ENCODE peak calls at places on chromosomes 4 and X, in ten cellular contexts. E is cardiac muscle cell, T is uterus, P is WERI-Rb-1, R is thyroid gland, X is GM23248, F is endodermal cell, Z is right lobe of liver, V is aorta, H is body of pancreas. B is an unnamed sample. For H3K9me3, the result is how much of the 10 kb centered on the place peaks cover.

GRCh38 chr4:15718959-15719358 is 16.1 kb downstream of the BST1 start:
- DNase-seq in P (no peak), T (no peak), X (no peak), F (no peak), H (no peak), E (no peak), R (no peak), Z (peak), V (no peak), B (no peak)

GRCh38 chr4:168836482-168836881 is 173.6 kb downstream of the CBR4 start:
- DNase-seq in E (no peak), V (no peak), X (no peak), H (no peak), Z (no peak), R (no peak), P (no peak), F (no peak), T (no peak), B (no peak)

GRCh38 chr4:41748074-41748787 is at the start of gene PHOX2B:
- DNase-seq in Z (no peak), H (no peak), T (no peak), F (peak), X (no peak), P (no peak), R (no peak), V (no peak), E (no peak), B (no peak)

GRCh38 chrX:47217121-47217851 is 1.2 kb upstream of the CDK16 start:
- DNase-seq in E (peak), X (peak), P (no peak), T (no peak), Z (peak), V (peak), H (peak), F (no peak), R (no peak), B (peak)

GRCh38 chrX:118694628-118695027 is 32.8 kb upstream of the IL13RA1 start:
- DNase-seq in V (no peak), F (no peak), H (no peak), Z (no peak), E (peak), R (no peak), X (no peak), P (no peak), T (no peak), B (no peak)

GRCh38 chr4:153227501-153227900 is 23.3 kb downstream of the TRIM2 start:
- DNase-seq in F (no peak), X (no peak), P (no peak), T (no peak), E (no peak), Z (no peak), H (no peak), R (no peak), V (no peak), B (no peak)

GRCh38 chr4:105058177-105058812 is 88.4 kb upstream of the TET2 start:
- DNase-seq in F (no peak), P (no peak), Z (no peak), E (peak), T (no peak), H (no peak), R (no peak), X (no peak), V (no peak), B (no peak)

GRCh38 chr4:3827616-3828492 is 61.7 kb downstream of the ADRA2C start:
- DNase-seq in E (peak), P (no peak), H (peak), X (peak), T (peak), V (peak), F (peak), Z (peak), R (peak), B (peak)

GRCh38 chrX:96563663-96564062 is 121.0 kb upstream of the DIAPH2 start:
- DNase-seq in H (no peak), Z (no peak), T (no peak), R (no peak), P (no peak), E (peak), V (no peak), X (peak), F (no peak), B (no peak)

GRCh38 chrX:33001107-33001506 is 210.2 kb downstream of the DMD start:
- DNase-seq in T (no peak), P (no peak), H (no peak), F (no peak), Z (no peak), X (no peak), R (no peak), E (no peak), V (no peak), B (no peak)

GRCh38 chr4:38815879-38816782 is 11.5 kb upstream of the TLR1 start:
- DNase-seq in H (no peak), P (no peak), Z (no peak), X (no peak), R (no peak), F (no peak), V (no peak), E (no peak), T (no peak), B (no peak)

GRCh38 chr4:163542275-163542674 is 47.8 kb downstream of the TMA16 start:
- DNase-seq in R (no peak), X (peak), E (no peak), H (no peak), T (no peak), V (no peak), F (no peak), Z (no peak), P (no peak), B (no peak)

GRCh38 chr4:84279678-84280077 is 219.4 kb downstream of the NKX6-1 start:
- DNase-seq in Z (no peak), R (peak), H (no peak), X (peak), F (no peak), T (no peak), E (no peak), V (no peak), P (no peak), B (no peak)

GRCh38 chr4:121822047-121822446 is 1.6 kb downstream of the CCNA2 start:
- DNase-seq in P (no peak), T (no peak), V (no peak), F (no peak), R (no peak), X (no peak), E (no peak), Z (no peak), H (no peak), B (no peak)

GRCh38 chr4:179695175-179695574 is 2252.9 kb upstream of the AGA start:
- DNase-seq in V (no peak), E (peak), T (no peak), X (peak), Z (no peak), H (no peak), R (no peak), F (no peak), P (no peak), B (no peak)

GRCh38 chrX:43836435-43837184 is 45.6 kb downstream of the MAOB start:
- DNase-seq in E (peak), X (peak), F (no peak), V (no peak), P (no peak), Z (no peak), R (no peak), T (no peak), H (no peak), B (no peak)

GRCh38 chrX:7219153-7219705 is 71.3 kb upstream of the PUDP start:
- DNase-seq in V (no peak), E (no peak), H (no peak), X (no peak), T (no peak), P (no peak), F (no peak), R (no peak), Z (no peak), B (no peak)

GRCh38 chrX:112067601-112068000 is 15.0 kb downstream of the TRPC5 start:
- DNase-seq in H (no peak), T (no peak), P (no peak), R (peak), E (no peak), Z (no peak), V (no peak), F (no peak), X (no peak), B (no peak)

GRCh38 chr4:107689912-107690587 is 30.0 kb downstream of the PAPSS1 start:
- DNase-seq in V (no peak), P (no peak), R (no peak), E (peak), X (peak), H (no peak), Z (no peak), T (no peak), F (no peak), B (no peak)

GRCh38 chrX:104488811-104489210 is 77.2 kb upstream of the IL1RAPL2 start:
- DNase-seq in V (no peak), R (no peak), P (no peak), H (no peak), X (peak), E (no peak), Z (no peak), F (no peak), T (no peak), B (no peak)

GRCh38 chr4:168449740-168450442 is 30.4 kb downstream of the DDX60L start:
- DNase-seq in E (peak), Z (no peak), F (no peak), T (peak), H (no peak), V (no peak), P (no peak), X (peak), R (no peak), B (no peak)

GRCh38 chr4:26858947-26859401 is 1.7 kb upstream of the STIM2 start:
- DNase-seq in E (no peak), X (no peak), T (no peak), H (no peak), F (no peak), R (no peak), V (no peak), Z (no peak), P (no peak), B (no peak)

GRCh38 chr4:3079694-3080123 is 5.2 kb downstream of the HTT start:
- DNase-seq in E (no peak), R (no peak), T (no peak), Z (no peak), P (no peak), F (no peak), X (no peak), V (no peak), H (no peak), B (no peak)

GRCh38 chr4:89056953-89057398 is at the start of gene FAM13A:
- DNase-seq in H (peak), R (peak), P (peak), Z (peak), F (peak), T (peak), V (peak), X (peak), E (peak), B (peak)

GRCh38 chr4:76435689-76436176 is 704 bp downstream of the SHROOM3 start:
- DNase-seq in T (no peak), R (no peak), P (no peak), E (peak), F (no peak), H (no peak), V (no peak), Z (no peak), X (peak), B (no peak)

GRCh38 chr4:186728631-186729271 is 5.1 kb upstream of the FAT1 start:
- DNase-seq in H (no peak), Z (no peak), R (no peak), E (no peak), P (no peak), F (no peak), V (no peak), X (peak), T (no peak), B (no peak)

GRCh38 chr4:149735796-149736195 is 79.8 kb downstream of the IQCM start:
- DNase-seq in F (no peak), X (peak), T (no peak), R (no peak), H (no peak), V (no peak), Z (no peak), P (no peak), E (peak), B (no peak)

GRCh38 chr4:83389037-83389755 is 54.5 kb upstream of the HPSE start:
- DNase-seq in E (no peak), Z (no peak), V (no peak), F (no peak), T (no peak), H (peak), R (peak), X (peak), P (no peak), B (no peak)

GRCh38 chrX:68830486-68831404 is 1.9 kb downstream of the EFNB1 start:
- DNase-seq in F (peak), X (no peak), T (peak), Z (no peak), E (no peak), V (peak), P (no peak), R (peak), H (peak), B (no peak)

GRCh38 chr4:169243808-169244207 is 26.9 kb downstream of the SH3RF1 start:
- DNase-seq in V (no peak), E (peak), H (no peak), T (no peak), F (no peak), R (no peak), X (peak), Z (no peak), P (no peak), B (no peak)

GRCh38 chr4:76622126-76622525 is 187.1 kb downstream of the SHROOM3 start:
- DNase-seq in Z (no peak), T (no peak), H (peak), R (peak), E (no peak), F (no peak), P (no peak), X (peak), V (no peak), B (no peak)

GRCh38 chr4:161856711-161857326 is 307.0 kb downstream of the FSTL5 start:
- DNase-seq in R (no peak), E (no peak), T (no peak), F (no peak), Z (no peak), X (no peak), V (no peak), P (no peak), H (no peak), B (no peak)

GRCh38 chr4:24971192-24971591 is 58.4 kb upstream of the CCDC149 start:
- DNase-seq in V (no peak), X (no peak), P (no peak), R (peak), H (peak), Z (no peak), F (peak), T (no peak), E (no peak), B (no peak)

GRCh38 chr4:8279321-8280157 is 10.0 kb downstream of the HTRA3 start:
- DNase-seq in F (no peak), Z (peak), V (peak), T (no peak), E (no peak), P (no peak), R (no peak), X (no peak), H (no peak), B (no peak)

GRCh38 chr4:92451792-92452191 is 148.0 kb downstream of the GRID2 start:
- DNase-seq in X (no peak), Z (no peak), R (no peak), V (no peak), F (no peak), T (no peak), P (no peak), H (no peak), E (no peak), B (no peak)

GRCh38 chr4:183380901-183381300 is 58.7 kb upstream of the CLDN24 start:
- DNase-seq in H (no peak), F (no peak), X (no peak), R (no peak), T (no peak), V (no peak), E (no peak), Z (no peak), P (no peak), B (no peak)

GRCh38 chr4:183376381-183376780 is 54.2 kb upstream of the CLDN24 start:
- DNase-seq in T (no peak), F (no peak), P (no peak), Z (no peak), V (no peak), X (no peak), H (no peak), R (no peak), E (no peak), B (no peak)

GRCh38 chr4:183375156-183375555 is 52.9 kb upstream of the CLDN24 start:
- DNase-seq in E (no peak), X (no peak), P (peak), F (no peak), H (no peak), V (no peak), R (no peak), T (no peak), Z (no peak), B (no peak)

DNA sequence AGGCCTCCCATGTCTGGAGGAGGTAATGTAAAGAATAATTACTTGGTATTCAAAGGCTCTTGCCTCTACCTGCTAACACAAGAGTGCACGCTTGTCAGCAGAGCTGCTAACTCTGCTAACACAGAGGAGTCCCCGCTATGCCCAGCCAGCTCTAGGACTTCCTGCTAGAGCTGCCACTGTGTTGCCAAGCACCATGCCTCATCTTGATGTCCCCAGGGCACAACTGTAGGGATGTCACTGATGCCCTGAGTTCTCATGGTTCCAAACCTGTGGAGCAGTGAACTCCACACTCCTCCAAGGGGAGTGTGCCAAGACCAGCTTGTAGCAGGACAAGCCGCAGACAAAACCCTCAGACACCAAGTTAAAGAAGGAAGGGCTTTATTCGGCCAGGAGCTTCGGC is 55.3 kb upstream of the CLDN24 start:
- DNase-seq in F (no peak), Z (no peak), X (no peak), T (no peak), V (no peak), P (no peak), H (no peak), R (no peak), E (no peak), B (no peak)
- H3K9me3 ChIP-seq in F (half or more), Z (under half), X (under half), T (under half), V (under half), P (under half), H (under half), R (under half), E (under half), B (under half)

DNA sequence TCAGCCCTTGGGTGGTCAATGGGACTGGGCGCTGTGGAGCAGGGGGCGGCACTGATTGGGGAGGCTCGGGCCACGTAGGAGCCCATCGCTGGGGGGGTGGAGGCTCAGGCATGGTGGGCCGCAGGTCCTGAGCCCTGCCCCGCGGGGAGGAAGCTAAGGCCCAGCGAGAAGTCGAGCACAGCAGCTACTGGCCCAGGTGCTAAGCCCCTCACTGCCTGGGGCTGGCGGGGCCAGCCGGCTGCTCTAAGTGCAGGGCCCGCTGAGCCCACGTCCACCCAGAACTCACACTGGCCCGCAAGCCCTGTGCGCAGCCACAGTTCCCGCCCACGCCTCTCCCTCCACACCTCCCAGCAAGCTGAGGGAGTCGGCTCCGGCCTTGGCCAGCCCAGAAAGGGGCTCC is 66.4 kb downstream of the ZNF141 start:
- DNase-seq in R (no peak), T (no peak), Z (no peak), V (no peak), P (no peak), E (no peak), H (no peak), F (no peak), X (no peak), B (no peak)
- H3K9me3 ChIP-seq in R (under half), T (under half), Z (under half), V (under half), P (half or more), E (under half), H (under half), F (under half), X (under half), B (half or more)

GRCh38 chr4:1451106-1451751 is 45.0 kb upstream of the NKX1-1 start:
- DNase-seq in T (peak), R (no peak), X (no peak), V (no peak), Z (peak), P (no peak), F (no peak), H (no peak), E (no peak), B (peak)
- H3K9me3 ChIP-seq in T (under half), R (under half), X (under half), V (under half), Z (under half), P (under half), F (under half), H (under half), E (under half), B (under half)

GRCh38 chr4:1255699-1256098 is 6.8 kb upstream of the CTBP1 start:
- DNase-seq in E (no peak), F (no peak), X (no peak), R (no peak), H (no peak), Z (no peak), P (no peak), V (no peak), T (no peak), B (no peak)

GRCh38 chr4:1251773-1252066 is 2.8 kb upstream of the CTBP1 start:
- DNase-seq in P (no peak), T (no peak), F (no peak), H (no peak), X (no peak), R (no peak), V (no peak), E (no peak), Z (no peak), B (no peak)

GRCh38 chr4:1255151-1255550 is 6.2 kb upstream of the CTBP1 start:
- DNase-seq in V (no peak), F (no peak), R (no peak), H (no peak), Z (no peak), X (peak), P (no peak), T (no peak), E (no peak), B (no peak)

GRCh38 chr4:1252928-1253492 is 4.1 kb upstream of the CTBP1 start:
- DNase-seq in P (no peak), Z (no peak), T (no peak), X (no peak), V (no peak), F (no peak), H (no peak), E (no peak), R (no peak), B (no peak)

GRCh38 chr4:1253831-1254230 is 4.9 kb upstream of the CTBP1 start:
- DNase-seq in R (no peak), P (no peak), Z (no peak), V (no peak), H (no peak), X (no peak), E (no peak), T (no peak), F (no peak), B (no peak)
- H3K9me3 ChIP-seq in R (under half), P (under half), Z (under half), V (under half), H (under half), X (under half), E (under half), T (under half), F (half or more), B (under half)

GRCh38 chr4:146621-147020 is 22.3 kb downstream of the ZNF718 start:
- DNase-seq in E (no peak), Z (no peak), X (no peak), H (no peak), P (no peak), V (no peak), F (no peak), T (no peak), R (no peak), B (no peak)
- H3K9me3 ChIP-seq in E (under half), Z (under half), X (under half), H (under half), P (under half), V (under half), F (half or more), T (under half), R (under half), B (half or more)

B was measured in lower lobe of right lung.